ENCODE peak calls at places on chromosome 3, in five cellular contexts. Z is cardiac muscle cell, M is IMR-90, A is aorta, O is small intestine. X is an unnamed sample. For H3K4me1 and H3K9me3, the result is how much of the 10 kb centered on the place peaks cover.

GRCh38 chr3:100401674-100402036 is 316 bp downstream of the LNP1 start:
- DNase-seq in Z (peak), M (peak), A (peak), O (no peak), X (peak)

GRCh38 chr3:51942603-51943450 is 664 bp downstream of the PARP3 start:
- DNase-seq in Z (no peak), M (peak), A (peak), O (peak), X (peak)

GRCh38 chr3:10517616-10518015 is 12.2 kb upstream of the ATP2B2 start:
- DNase-seq in Z (no peak), M (no peak), A (peak), O (no peak), X (no peak)

GRCh38 chr3:41198526-41198925 is 779 bp upstream of the CTNNB1 start:
- DNase-seq in Z (peak), M (no peak), A (peak), O (peak), X (peak)

GRCh38 chr3:15501126-15501525 is 20.4 kb downstream of the COLQ start:
- DNase-seq in Z (peak), M (no peak), A (no peak), O (no peak), X (no peak)

GRCh38 chr3:123448503-123449091 is at the start of gene ADCY5:
- DNase-seq in Z (peak), M (no peak), A (peak), O (peak), X (no peak)

GRCh38 chr3:148643389-148643840 is 54.3 kb upstream of the AGTR1 start:
- DNase-seq in Z (peak), M (peak), A (peak), O (no peak), X (no peak)

GRCh38 chr3:133169669-133170068 is 131.5 kb downstream of the TMEM108 start:
- DNase-seq in Z (no peak), M (no peak), A (no peak), O (no peak), X (no peak)

GRCh38 chr3:72690646-72691045 is 157.6 kb downstream of the SHQ1 start:
- DNase-seq in Z (peak), M (no peak), A (no peak), O (no peak), X (no peak)

GRCh38 chr3:170426240-170426797 is 7.7 kb downstream of the CLDN11 start:
- DNase-seq in Z (no peak), M (no peak), A (no peak), O (no peak), X (no peak)

GRCh38 chr3:129119365-129120100 is 2.1 kb downstream of the RAB43 start:
- DNase-seq in Z (peak), M (no peak), A (no peak), O (peak), X (peak)

GRCh38 chr3:169387751-169388696 is 275.5 kb downstream of the MECOM start:
- DNase-seq in Z (no peak), M (no peak), A (peak), O (peak), X (no peak)

GRCh38 chr3:107068980-107069379 is 308.3 kb upstream of the CCDC54 start:
- DNase-seq in Z (no peak), M (peak), A (no peak), O (no peak), X (no peak)

GRCh38 chr3:12947504-12948369 is 106.4 kb upstream of the RPL32 start:
- DNase-seq in Z (no peak), M (peak), A (peak), O (peak), X (no peak)

GRCh38 chr3:33791477-33792166 is 6.8 kb upstream of the PDCD6IP start:
- DNase-seq in Z (no peak), M (peak), A (no peak), O (peak), X (no peak)

GRCh38 chr3:55333923-55334322 is 153.2 kb downstream of the WNT5A start:
- DNase-seq in Z (no peak), M (peak), A (no peak), O (no peak), X (no peak)

GRCh38 chr3:189142527-189142926 is 29.2 kb upstream of the TPRG1 start:
- DNase-seq in Z (no peak), M (no peak), A (no peak), O (no peak), X (no peak)

GRCh38 chr3:110420158-110420641 is 651.4 kb upstream of the NECTIN3 start:
- DNase-seq in Z (no peak), M (peak), A (no peak), O (no peak), X (no peak)

GRCh38 chr3:42539871-42540714 is 37.6 kb downstream of the VIPR1 start:
- DNase-seq in Z (peak), M (no peak), A (no peak), O (peak), X (peak)

GRCh38 chr3:156459434-156459833 is 95.5 kb downstream of the SSR3 start:
- DNase-seq in Z (no peak), M (no peak), A (peak), O (no peak), X (no peak)

GRCh38 chr3:67647390-67647878 is 7.0 kb downstream of the SUCLG2 start:
- DNase-seq in Z (no peak), M (peak), A (no peak), O (peak), X (no peak)

GRCh38 chr3:175224051-175224450 is 364.9 kb downstream of the NAALADL2 start:
- DNase-seq in Z (no peak), M (no peak), A (no peak), O (peak), X (no peak)

GRCh38 chr3:154125378-154126030 is 4.3 kb downstream of the ARHGEF26 start:
- DNase-seq in Z (no peak), M (no peak), A (no peak), O (no peak), X (no peak)

GRCh38 chr3:12237912-12238650 is 50.8 kb upstream of the PPARG start:
- DNase-seq in Z (no peak), M (peak), A (no peak), O (no peak), X (no peak)

GRCh38 chr3:32297366-32297765 is 58.9 kb downstream of the CMTM8 start:
- DNase-seq in Z (no peak), M (no peak), A (no peak), O (no peak), X (no peak)

GRCh38 chr3:138089091-138089490 is 26.3 kb downstream of the DZIP1L start:
- DNase-seq in Z (no peak), M (peak), A (no peak), O (no peak), X (no peak)

GRCh38 chr3:74027121-74027520 is 402.4 kb upstream of the PDZRN3 start:
- DNase-seq in Z (no peak), M (no peak), A (no peak), O (no peak), X (no peak)

GRCh38 chr3:112770026-112770626 is 76.5 kb downstream of the CD200R1L start:
- DNase-seq in Z (no peak), M (peak), A (peak), O (peak), X (peak)

GRCh38 chr3:138949002-138949418 is 2.0 kb downstream of the FOXL2NB start:
- DNase-seq in Z (no peak), M (no peak), A (no peak), O (no peak), X (no peak)

GRCh38 chr3:133934996-133935842 is 39.5 kb upstream of the RAB6B start:
- DNase-seq in Z (no peak), M (no peak), A (no peak), O (no peak), X (no peak)

GRCh38 chr3:60133269-60133877 is 1083.5 kb upstream of the CFAP20DC start:
- DNase-seq in Z (no peak), M (no peak), A (no peak), O (no peak), X (no peak)

GRCh38 chr3:9204253-9205005 is 45.0 kb downstream of the SRGAP3 start:
- DNase-seq in Z (peak), M (no peak), A (no peak), O (peak), X (no peak)

GRCh38 chr3:38164966-38165721 is at the start of gene OXSR1:
- DNase-seq in Z (peak), M (peak), A (peak), O (peak), X (peak)

GRCh38 chr3:38170722-38171121 is 5.4 kb downstream of the OXSR1 start:
- DNase-seq in Z (no peak), M (no peak), A (no peak), O (no peak), X (no peak)

GRCh38 chr3:38165722-38166387 is 518 bp downstream of the OXSR1 start:
- DNase-seq in Z (no peak), M (peak), A (no peak), O (peak), X (no peak)

GRCh38 chr3:38168988-38169363 is 3.6 kb downstream of the OXSR1 start:
- DNase-seq in Z (no peak), M (peak), A (no peak), O (no peak), X (no peak)

GRCh38 chr3:38168151-38168987 is 3.0 kb downstream of the OXSR1 start:
- DNase-seq in Z (no peak), M (peak), A (no peak), O (no peak), X (no peak)
- H3K4me1 ChIP-seq in Z (under half), M (under half), A (under half), O (under half), X (half or more)

GRCh38 chr3:27483117-27484001 is 825 bp downstream of the SLC4A7 start:
- DNase-seq in Z (peak), M (peak), A (peak), O (peak), X (peak)

GRCh38 chr3:27484002-27484844 is at the start of gene SLC4A7:
- DNase-seq in Z (peak), M (peak), A (peak), O (peak), X (peak)

GRCh38 chr3:27486328-27486727 is 2.1 kb upstream of the SLC4A7 start:
- DNase-seq in Z (no peak), M (no peak), A (no peak), O (no peak), X (no peak)

GRCh38 chr3:27487383-27487782 is 3.2 kb upstream of the SLC4A7 start:
- DNase-seq in Z (no peak), M (peak), A (no peak), O (no peak), X (no peak)

GRCh38 chr3:27485853-27486252 is 1.7 kb upstream of the SLC4A7 start:
- DNase-seq in Z (no peak), M (no peak), A (no peak), O (no peak), X (no peak)
- H3K27ac ChIP-seq in Z (no peak), M (no peak), A (no peak), O (no peak), X (no peak)

GRCh38 chr3:136898954-136899353 is 36.9 kb downstream of the NCK1 start:
- DNase-seq in Z (no peak), M (peak), A (no peak), O (no peak), X (no peak)
- H3K9me3 ChIP-seq in Z (under half), M (under half), A (under half), O (under half), X (under half)

DNA sequence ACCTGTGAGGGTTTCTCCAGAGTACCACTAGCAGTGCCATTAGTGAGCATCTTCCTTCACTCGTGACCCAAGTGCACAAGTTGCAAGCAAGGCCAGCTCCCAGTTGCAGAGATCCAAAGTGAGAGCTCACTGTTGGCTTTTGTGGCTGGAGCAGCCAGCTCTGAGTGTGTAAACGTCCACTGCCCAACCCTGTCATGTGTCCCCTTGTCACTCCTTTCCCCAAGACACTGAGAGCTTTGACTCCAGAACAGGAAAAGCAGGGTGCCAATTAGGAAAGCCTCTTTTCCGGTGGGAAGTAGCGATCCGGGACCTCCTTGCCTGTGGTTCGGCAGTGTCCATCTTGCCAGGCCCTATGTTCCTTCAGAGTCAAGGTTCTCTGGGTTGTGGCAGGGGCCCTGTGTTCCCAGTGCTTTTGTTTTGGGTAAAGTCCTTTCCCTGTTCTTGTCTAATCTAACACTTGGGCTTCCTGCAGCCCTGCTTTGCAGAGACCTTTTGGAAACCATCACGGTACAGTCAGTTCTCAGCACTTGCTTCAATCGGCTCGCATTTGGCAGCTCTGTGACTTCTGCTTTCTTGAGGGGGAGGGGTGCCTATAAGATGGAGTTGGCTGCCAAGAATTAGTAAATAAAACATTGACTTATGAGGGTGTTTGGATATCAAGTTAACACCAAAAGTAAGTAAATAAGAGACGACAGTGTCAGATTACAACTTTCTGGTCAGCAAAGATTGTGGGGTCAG is 90.5 kb downstream of the DNASE1L3 start:
- DNase-seq in Z (no peak), M (no peak), A (no peak), O (no peak), X (no peak)
- H3K4me1 ChIP-seq in Z (under half), M (under half), A (under half), O (under half), X (under half)

DNA sequence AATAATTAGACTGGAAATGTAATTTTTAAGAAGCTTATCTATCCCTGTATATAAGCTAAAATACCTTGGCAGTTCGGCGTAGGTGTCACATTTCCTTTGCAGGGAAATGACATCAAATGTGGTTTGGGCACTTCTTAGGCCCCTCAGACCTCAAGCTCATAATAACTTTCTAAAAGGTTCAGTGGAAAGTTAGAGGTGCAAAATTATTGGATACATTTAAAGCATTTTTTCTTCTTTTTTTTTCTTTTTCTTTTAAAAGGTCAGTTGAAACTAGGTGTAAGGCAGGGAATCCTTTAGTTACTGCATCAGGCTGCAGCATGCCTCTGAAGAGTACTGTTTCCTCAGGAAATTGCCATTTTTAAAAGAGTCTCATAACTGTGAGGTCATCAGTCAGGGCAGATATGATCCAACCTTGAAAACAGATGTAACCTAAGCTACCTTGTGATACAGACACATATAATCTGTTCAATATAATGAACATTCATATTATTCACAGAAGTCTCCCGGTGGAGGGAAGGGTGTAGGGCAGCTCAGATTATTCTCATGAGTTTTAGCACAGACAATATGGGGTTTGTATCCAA is 4.8 kb downstream of the SACM1L start:
- DNase-seq in Z (no peak), M (no peak), A (no peak), O (peak), X (peak)
- H3K27ac ChIP-seq in Z (peak), M (no peak), A (no peak), O (no peak), X (peak)

DNA sequence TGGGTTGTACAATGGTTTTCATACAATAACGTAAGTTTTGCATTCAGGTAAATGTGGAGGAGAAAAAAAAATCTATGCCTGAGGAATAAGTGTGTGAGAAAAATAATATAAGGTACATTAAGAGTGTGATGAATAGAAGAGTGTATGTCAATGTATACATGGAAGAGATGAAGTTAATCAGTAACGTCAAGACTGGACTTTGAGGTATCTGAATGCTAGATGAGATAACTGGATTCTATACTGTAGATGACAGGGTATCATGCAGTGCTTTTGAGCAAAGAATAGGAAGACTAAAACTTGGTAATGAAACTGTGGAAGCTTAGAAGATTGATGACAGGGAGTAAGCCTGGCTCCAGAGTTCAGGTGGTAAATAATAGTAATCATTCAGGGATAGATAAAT is 666.7 kb upstream of the SGO1 start:
- DNase-seq in Z (no peak), M (no peak), A (no peak), O (peak), X (no peak)
- H3K9me3 ChIP-seq in Z (under half), M (under half), A (under half), O (under half), X (under half)

GRCh38 chr3:46924921-46925584 is 47.5 kb downstream of the PTH1R start:
- DNase-seq in Z (no peak), M (no peak), A (peak), O (no peak), X (no peak)
- H3K4me1 ChIP-seq in Z (under half), M (under half), A (under half), O (under half), X (under half)

X was measured in CD4-positive, CD25-positive, alpha-beta regulatory T cell.